ENCODE peak calls at places on chromosomes 16 and 17, in seven cellular contexts. A, S, M, O, V, D and T are unnamed samples.

GRCh38 chr17:29176500-29177351 is 3.5 kb downstream of the MYO18A start:
- DNase-seq in A (peak), S (peak), M (no peak), O (no peak), V (peak), D (no peak), T (peak)

GRCh38 chr16:7085776-7086175 is 246.9 kb upstream of the RBFOX1 start:
- DNase-seq in A (no peak), S (no peak), M (no peak), O (no peak), V (no peak), D (no peak), T (no peak)

GRCh38 chr17:17661834-17662233 is 19.4 kb upstream of the RAI1 start:
- DNase-seq in A (no peak), S (no peak), M (no peak), O (no peak), V (no peak), D (no peak), T (no peak)

GRCh38 chr17:9195961-9196668 is 174.8 kb downstream of the NTN1 start:
- DNase-seq in A (no peak), S (no peak), M (no peak), O (no peak), V (no peak), D (no peak), T (peak)

GRCh38 chr16:88530858-88531203 is 39.4 kb upstream of the ZC3H18 start:
- DNase-seq in A (no peak), S (no peak), M (no peak), O (no peak), V (no peak), D (no peak), T (no peak)

GRCh38 chr16:57268804-57269800 is 15.4 kb downstream of the PLLP start:
- DNase-seq in A (peak), S (peak), M (no peak), O (no peak), V (no peak), D (no peak), T (no peak)

GRCh38 chr17:75228847-75229246 is 23.4 kb downstream of the NUP85 start:
- DNase-seq in A (no peak), S (no peak), M (no peak), O (no peak), V (no peak), D (no peak), T (no peak)

GRCh38 chr17:27609606-27610303 is 21.2 kb upstream of the LGALS9 start:
- DNase-seq in A (no peak), S (no peak), M (peak), O (peak), V (peak), D (no peak), T (peak)

GRCh38 chr17:45574376-45574775 is 83.9 kb upstream of the PLEKHM1 start:
- DNase-seq in A (no peak), S (no peak), M (no peak), O (no peak), V (peak), D (peak), T (no peak)

GRCh38 chr17:6940186-6940649 is 55.6 kb upstream of the ALOX12 start:
- DNase-seq in A (no peak), S (no peak), M (no peak), O (no peak), V (no peak), D (no peak), T (no peak)

GRCh38 chr17:49556183-49556943 is 19.3 kb upstream of the NXPH3 start:
- DNase-seq in A (peak), S (peak), M (no peak), O (no peak), V (peak), D (no peak), T (peak)

GRCh38 chr17:11384131-11384530 is 143.1 kb downstream of the SHISA6 start:
- DNase-seq in A (no peak), S (no peak), M (no peak), O (no peak), V (no peak), D (no peak), T (no peak)

GRCh38 chr17:9817086-9817485 is 4.8 kb downstream of the GSG1L2 start:
- DNase-seq in A (no peak), S (no peak), M (no peak), O (no peak), V (peak), D (no peak), T (peak)

GRCh38 chr17:20926532-20926931 is 116.3 kb downstream of the USP22 start:
- DNase-seq in A (no peak), S (no peak), M (no peak), O (no peak), V (no peak), D (no peak), T (no peak)

GRCh38 chr16:79598341-79599181 is 2.0 kb downstream of the MAF start:
- DNase-seq in A (peak), S (peak), M (no peak), O (no peak), V (peak), D (no peak), T (peak)

GRCh38 chr16:28974007-28974436 is 556 bp upstream of the SPNS1 start:
- DNase-seq in A (peak), S (peak), M (peak), O (peak), V (peak), D (peak), T (peak)

GRCh38 chr16:1884155-1884760 is 12.3 kb upstream of the MEIOB start:
- DNase-seq in A (no peak), S (no peak), M (no peak), O (no peak), V (peak), D (no peak), T (peak)

GRCh38 chr17:39001703-39002637 is 34.8 kb upstream of the FBXO47 start:
- DNase-seq in A (peak), S (no peak), M (peak), O (peak), V (peak), D (no peak), T (peak)

GRCh38 chr17:1039511-1040215 is 42.7 kb downstream of the TIMM22 start:
- DNase-seq in A (peak), S (no peak), M (no peak), O (no peak), V (no peak), D (no peak), T (peak)

GRCh38 chr17:17909078-17909477 is 63.1 kb downstream of the TOM1L2 start:
- DNase-seq in A (no peak), S (no peak), M (no peak), O (no peak), V (no peak), D (no peak), T (no peak)

GRCh38 chr17:7634384-7634783 is 4.4 kb downstream of the SHBG start:
- DNase-seq in A (peak), S (no peak), M (no peak), O (no peak), V (peak), D (no peak), T (peak)

GRCh38 chr17:35660902-35661301 is 70.5 kb upstream of the RASL10B start:
- DNase-seq in A (no peak), S (no peak), M (no peak), O (no peak), V (no peak), D (no peak), T (no peak)

GRCh38 chr17:5552841-5553240 is 31.5 kb downstream of the NLRP1 start:
- DNase-seq in A (no peak), S (no peak), M (no peak), O (no peak), V (no peak), D (no peak), T (no peak)

GRCh38 chr16:82936941-82937551 is 310.3 kb downstream of the CDH13 start:
- DNase-seq in A (no peak), S (no peak), M (no peak), O (peak), V (peak), D (peak), T (peak)

GRCh38 chr16:27110524-27110896 is 43.8 kb downstream of the C16orf82 start:
- DNase-seq in A (peak), S (peak), M (no peak), O (no peak), V (no peak), D (no peak), T (no peak)

DNA sequence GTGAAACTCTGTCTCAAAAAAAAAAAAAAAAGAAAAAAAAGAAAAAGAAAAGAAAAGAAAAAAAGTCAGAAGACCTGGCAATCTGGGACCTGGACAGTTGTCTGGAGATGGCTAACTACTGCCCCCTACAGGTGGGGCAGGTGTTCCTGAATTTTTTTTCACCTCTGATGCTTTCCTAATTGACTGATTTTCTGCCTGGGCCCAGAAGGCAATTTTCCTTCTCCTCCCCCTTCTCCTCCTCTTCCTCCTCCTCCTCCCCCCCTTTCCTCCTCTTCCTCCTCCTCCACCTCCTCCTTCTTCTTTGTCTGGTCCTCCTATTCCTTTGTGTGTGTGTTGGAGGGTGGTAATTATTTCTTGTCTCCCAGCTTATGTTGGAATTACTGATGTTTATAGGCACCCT is 26.7 kb downstream of the IRX5 start:
- DNase-seq in A (no peak), S (no peak), M (no peak), O (no peak), V (peak), D (no peak), T (peak)
- TF ChIP-seq CTCF in A (peak), S (peak), M (peak), O (peak), V (peak), D (peak), T (peak)

GRCh38 chr16:5502467-5502869 is 404.9 kb upstream of the EEF2KMT start:
- DNase-seq in A (no peak), S (no peak), M (no peak), O (no peak), V (no peak), D (no peak), T (no peak)
- TF ChIP-seq CTCF in A (peak), S (no peak), M (no peak), O (no peak), V (no peak), D (no peak), T (no peak)

GRCh38 chr16:68902376-68903345 is 59.3 kb downstream of the TANGO6 start:
- DNase-seq in A (no peak), S (no peak), M (no peak), O (no peak), V (peak), D (peak), T (peak)
- TF ChIP-seq CTCF in A (peak), S (peak), M (peak), O (peak), V (peak), D (peak), T (peak)

GRCh38 chr17:79023886-79024771 is at the start of gene C1QTNF1:
- DNase-seq in A (peak), S (peak), M (no peak), O (no peak), V (no peak), D (no peak), T (peak)
- TF ChIP-seq CTCF in A (no peak), S (peak), M (no peak), O (peak), V (peak), D (peak), T (peak)

DNA sequence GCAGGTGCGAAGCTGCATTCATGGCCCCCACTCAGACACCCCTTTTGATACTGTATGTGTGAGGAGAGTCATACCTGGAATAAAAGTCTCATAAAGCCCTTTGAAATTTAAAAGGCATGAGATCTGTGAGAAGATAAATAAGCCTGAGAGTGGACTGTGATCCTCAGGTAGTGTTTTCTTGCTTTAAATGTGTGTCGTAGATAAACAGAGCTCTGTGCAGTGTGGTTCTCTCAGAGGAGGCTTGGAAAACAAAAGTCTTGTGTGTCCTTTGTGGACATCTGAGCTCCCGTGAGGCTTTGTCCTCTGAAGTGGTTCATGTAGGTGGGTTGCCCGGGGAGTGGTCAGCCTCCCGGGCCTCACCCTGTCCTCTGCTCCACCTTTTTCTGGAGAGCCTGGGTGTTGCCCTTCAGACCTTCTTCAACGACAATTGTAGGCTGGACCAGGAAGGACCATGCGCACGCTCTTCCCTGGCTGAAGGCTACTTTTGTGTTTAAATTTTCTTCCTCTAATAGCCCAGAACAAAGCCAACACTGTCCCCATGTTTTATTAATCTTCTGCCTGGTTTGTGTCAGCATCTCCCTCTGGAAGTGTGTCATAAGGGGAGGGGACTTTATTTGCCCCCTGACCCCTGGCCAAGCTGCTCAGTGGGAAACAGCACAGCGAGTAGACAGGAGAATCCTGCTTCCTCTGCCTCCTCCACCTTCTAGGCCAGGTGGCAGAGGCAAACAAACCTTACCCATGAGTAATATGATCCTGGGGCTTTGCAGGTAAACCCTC is 151.2 kb downstream of the MSI2 start:
- DNase-seq in A (no peak), S (no peak), M (no peak), O (no peak), V (no peak), D (no peak), T (peak)
- TF ChIP-seq CTCF in A (no peak), S (no peak), M (no peak), O (no peak), V (no peak), D (no peak), T (no peak)

GRCh38 chr17:77214743-77215142 is 74.0 kb downstream of the SEC14L1 start:
- DNase-seq in A (no peak), S (no peak), M (no peak), O (no peak), V (peak), D (no peak), T (peak)
- TF ChIP-seq CTCF in A (peak), S (no peak), M (peak), O (peak), V (peak), D (peak), T (peak)

GRCh38 chr17:81049973-81050551 is 15.1 kb downstream of the BAIAP2 start:
- DNase-seq in A (peak), S (no peak), M (no peak), O (no peak), V (peak), D (no peak), T (peak)

GRCh38 chr17:81050645-81051625 is 16.0 kb downstream of the BAIAP2 start:
- DNase-seq in A (no peak), S (no peak), M (no peak), O (no peak), V (peak), D (no peak), T (no peak)

GRCh38 chr17:81046770-81047359 is 11.9 kb downstream of the BAIAP2 start:
- DNase-seq in A (no peak), S (no peak), M (no peak), O (no peak), V (no peak), D (no peak), T (no peak)

GRCh38 chr17:81048827-81049371 is 13.9 kb downstream of the BAIAP2 start:
- DNase-seq in A (no peak), S (no peak), M (no peak), O (no peak), V (no peak), D (no peak), T (no peak)

DNA sequence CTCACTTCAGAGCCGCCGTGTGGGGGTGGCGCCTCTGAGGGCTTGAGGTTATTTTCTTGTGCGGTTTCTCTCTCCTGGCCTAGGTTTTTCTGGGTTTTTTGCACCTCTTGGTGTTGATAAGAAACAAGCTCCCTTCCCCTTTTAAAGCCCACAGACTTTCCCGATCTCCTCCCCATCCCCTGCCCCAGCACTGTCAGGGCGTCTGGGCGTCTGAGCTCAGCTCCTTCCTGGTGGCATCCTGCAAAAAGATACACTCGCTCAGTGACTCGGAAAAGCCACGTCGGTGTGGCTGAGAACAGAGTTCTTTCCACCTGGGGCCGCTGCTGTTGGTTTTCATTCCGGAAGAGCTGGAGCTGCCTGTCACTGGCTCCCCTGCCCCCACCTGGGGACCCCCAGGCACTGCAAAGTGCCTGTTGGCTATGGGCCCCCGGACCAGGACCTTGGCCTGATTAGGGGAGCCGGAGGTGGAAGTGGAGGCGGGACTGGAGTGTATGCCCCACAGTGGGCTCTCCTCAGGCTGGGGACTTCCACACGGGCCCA is 14.5 kb downstream of the BAIAP2 start:
- DNase-seq in A (no peak), S (no peak), M (no peak), O (no peak), V (no peak), D (no peak), T (no peak)
- TF ChIP-seq CTCF in A (no peak), S (no peak), M (no peak), O (no peak), V (no peak), D (no peak), T (no peak)

GRCh38 chr16:47460755-47461597 is at the start of the genes ITFG1 and PHKB:
- DNase-seq in A (peak), S (peak), M (peak), O (peak), V (peak), D (peak), T (peak)
- TF ChIP-seq CTCF in A (no peak), S (no peak), M (no peak), O (no peak), V (no peak), D (no peak), T (no peak)